ENCODE peak calls at places on chromosomes 11 and 22, in ten cellular contexts. Q, G, V, J, T, E, N, C, L and B are unnamed samples.

GRCh38 chr11:74459584-74459983 is 7.8 kb downstream of the KCNE3 start:
- DNase-seq in J (no peak), Q (no peak), G (no peak), V (no peak), C (peak), L (no peak), E (no peak), N (no peak), T (no peak), B (no peak)

GRCh38 chr11:128522063-128522942 is 65.1 kb downstream of the ETS1 start:
- DNase-seq in C (peak), J (peak), L (peak), E (peak), N (peak), T (peak), Q (peak), G (peak), V (peak), B (peak)

GRCh38 chr22:35170716-35171697 is 86.3 kb upstream of the HMGXB4 start:
- DNase-seq in N (no peak), Q (no peak), J (no peak), E (peak), V (no peak), T (no peak), G (no peak), C (no peak), L (no peak), B (no peak)

GRCh38 chr11:38460429-38460828 is 1862.4 kb upstream of the RAG2 start:
- DNase-seq in E (peak), C (peak), T (peak), V (no peak), Q (no peak), N (no peak), J (no peak), L (no peak), G (no peak), B (no peak)

GRCh38 chr11:73980001-73980960 is 2.4 kb downstream of the UCP2 start:
- DNase-seq in T (no peak), V (peak), G (no peak), C (no peak), J (peak), E (peak), L (peak), N (peak), Q (peak), B (peak)

GRCh38 chr11:70581991-70582885 is 183.9 kb downstream of the CTTN start:
- DNase-seq in E (no peak), T (no peak), Q (no peak), C (no peak), N (no peak), L (no peak), J (no peak), G (no peak), V (no peak), B (no peak)

GRCh38 chr11:87451400-87451799 is 413.7 kb downstream of the TMEM135 start:
- DNase-seq in Q (no peak), T (no peak), L (no peak), J (no peak), N (no peak), V (no peak), E (no peak), C (no peak), G (no peak), B (no peak)

GRCh38 chr11:112583246-112583893 is 322.7 kb upstream of the PLET1 start:
- DNase-seq in G (no peak), E (no peak), L (peak), C (no peak), Q (no peak), J (no peak), T (no peak), V (no peak), N (no peak), B (peak)

GRCh38 chr11:16154715-16155396 is 201.5 kb downstream of the SOX6 start:
- DNase-seq in T (no peak), G (peak), V (peak), C (peak), E (peak), L (no peak), N (no peak), J (no peak), Q (peak), B (no peak)

GRCh38 chr11:38524945-38525344 is 1926.9 kb upstream of the RAG2 start:
- DNase-seq in L (no peak), G (no peak), V (no peak), Q (no peak), C (no peak), J (no peak), T (no peak), E (no peak), N (no peak), B (no peak)

GRCh38 chr22:47780281-47780875 is 1017.9 kb downstream of the TBC1D22A start:
- DNase-seq in G (no peak), T (no peak), J (no peak), E (no peak), Q (no peak), V (no peak), L (no peak), C (no peak), N (no peak), B (no peak)

GRCh38 chr11:115665345-115665901 is 161.2 kb upstream of the CADM1 start:
- DNase-seq in V (no peak), Q (no peak), N (no peak), J (no peak), L (no peak), E (no peak), C (no peak), T (no peak), G (no peak), B (no peak)

DNA sequence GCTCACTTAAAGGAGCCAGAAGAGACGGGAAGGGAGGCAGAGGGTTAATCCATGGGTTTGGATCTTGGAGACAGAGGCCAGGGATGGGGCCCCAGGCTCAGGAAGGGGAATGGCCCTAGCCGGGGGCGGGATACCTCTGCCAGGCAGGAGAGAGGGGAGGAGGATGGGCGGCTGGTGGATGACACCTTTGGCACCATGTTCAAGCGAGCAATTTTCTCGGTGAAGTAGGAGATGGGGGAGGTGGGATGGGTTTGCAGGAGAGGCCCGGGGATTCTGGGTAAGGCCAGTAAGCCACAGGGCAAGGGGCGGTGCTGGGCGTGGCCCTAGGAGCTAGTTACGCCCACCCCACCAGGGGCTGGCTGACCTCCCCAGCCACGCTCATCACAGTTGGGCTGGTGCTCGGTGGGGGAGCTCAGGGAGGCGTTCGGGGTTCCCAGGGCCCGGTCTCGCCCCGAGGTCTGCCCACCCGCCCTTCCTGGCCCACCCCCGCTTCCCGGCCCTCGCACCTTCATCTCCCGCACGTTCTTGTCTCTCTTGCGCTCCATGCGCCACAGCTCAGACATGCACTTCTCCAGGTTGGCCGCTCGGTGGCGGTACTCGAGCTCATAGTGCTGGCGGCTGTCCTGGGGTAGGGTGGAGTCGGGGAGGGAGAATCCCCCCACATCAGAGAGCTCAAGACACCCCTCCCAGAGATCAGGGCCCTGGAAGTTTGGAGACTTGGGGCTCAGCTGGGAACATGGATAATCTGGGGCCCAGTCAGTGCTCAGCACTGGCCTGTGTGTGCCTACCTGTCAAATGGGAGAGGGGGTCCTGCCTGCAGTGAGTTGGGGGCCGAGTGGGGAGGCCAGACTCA is 12.7 kb downstream of the BAIAP2L2 start:
- DNase-seq in N (no peak), V (no peak), G (no peak), Q (no peak), E (no peak), C (peak), L (peak), J (no peak), T (no peak), B (no peak)
- TF ChIP-seq CTCF in N (peak), V (no peak), G (no peak), Q (no peak), E (peak), C (peak), L (peak), J (no peak), T (peak), B (no peak)

GRCh38 chr22:50621491-50621880 is 6.5 kb downstream of the ARSA start:
- DNase-seq in Q (no peak), E (peak), G (no peak), J (no peak), V (no peak), C (no peak), L (peak), T (no peak), N (no peak), B (peak)
- TF ChIP-seq CTCF in Q (no peak), E (no peak), G (no peak), J (no peak), V (no peak), C (no peak), L (no peak), T (no peak), N (no peak), B (no peak)

GRCh38 chr11:27716850-27717249 is 16.6 kb upstream of the BDNF start:
- DNase-seq in L (no peak), C (peak), N (no peak), Q (no peak), E (no peak), T (no peak), V (no peak), J (no peak), G (no peak), B (no peak)
- TF ChIP-seq CTCF in L (no peak), C (peak), N (no peak), Q (no peak), E (peak), T (peak), V (no peak), J (no peak), G (no peak), B (no peak)

DNA sequence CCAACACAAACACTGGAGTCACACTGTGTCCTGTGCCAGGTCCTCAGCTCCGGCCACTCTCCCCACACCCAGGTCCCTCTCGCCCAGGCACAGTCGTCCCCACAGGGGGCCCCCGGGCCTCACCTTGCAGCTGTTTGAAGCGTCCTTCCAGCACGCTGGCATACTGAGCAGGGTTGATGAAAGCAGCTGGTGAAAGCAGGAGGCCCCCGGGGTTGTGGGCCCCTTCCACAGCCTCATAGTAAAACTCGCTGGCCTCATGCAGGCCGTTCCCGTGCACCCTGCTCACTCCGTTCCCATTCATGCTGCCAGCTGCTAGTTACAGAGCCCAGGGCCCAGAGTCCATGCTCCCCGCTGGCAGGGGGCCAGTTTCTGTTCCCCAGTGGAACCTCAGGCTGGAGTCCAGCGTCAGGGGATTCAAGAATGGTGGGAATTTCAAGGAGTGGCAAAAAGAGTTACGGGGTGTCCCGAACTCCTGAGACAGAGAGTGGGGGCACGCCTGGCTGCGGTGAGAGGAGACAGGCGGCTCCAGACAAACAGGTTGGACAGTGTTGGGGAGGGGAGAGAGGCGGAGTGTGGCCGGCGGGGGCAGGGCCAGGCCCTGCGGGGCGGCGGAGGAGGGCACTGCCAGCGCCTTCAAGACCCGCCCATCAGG is 10.6 kb downstream of the SPTBN2 start:
- DNase-seq in C (no peak), L (no peak), J (peak), N (no peak), G (no peak), V (peak), T (no peak), E (peak), Q (peak), B (no peak)
- TF ChIP-seq CTCF in C (peak), L (no peak), J (peak), N (no peak), G (no peak), V (peak), T (no peak), E (no peak), Q (peak), B (no peak)

GRCh38 chr22:23282986-23283385 is 102.7 kb downstream of the BCR start:
- DNase-seq in C (no peak), N (no peak), L (no peak), V (no peak), G (no peak), E (no peak), J (no peak), Q (no peak), T (no peak), B (no peak)

GRCh38 chr22:23281053-23281405 is 100.7 kb downstream of the BCR start:
- DNase-seq in J (no peak), L (no peak), E (no peak), C (no peak), N (no peak), Q (no peak), G (no peak), T (no peak), V (no peak), B (no peak)

GRCh38 chr22:23282516-23282915 is 102.2 kb downstream of the BCR start:
- DNase-seq in T (no peak), C (no peak), Q (no peak), G (no peak), V (no peak), E (no peak), N (no peak), L (no peak), J (no peak), B (no peak)

GRCh38 chr22:23281406-23282088 is 101.2 kb downstream of the BCR start:
- DNase-seq in C (peak), J (peak), L (peak), N (peak), G (peak), E (peak), Q (peak), V (peak), T (peak), B (peak)

GRCh38 chr22:23282089-23282501 is 101.8 kb downstream of the BCR start:
- DNase-seq in J (no peak), L (no peak), C (peak), E (peak), N (peak), V (no peak), Q (peak), G (peak), T (peak), B (no peak)
- TF ChIP-seq CTCF in J (no peak), L (no peak), C (no peak), E (no peak), N (no peak), V (no peak), Q (no peak), G (no peak), T (no peak), B (peak)